ENCODE peak calls at places on chromosomes 13 and 19, in seven cellular contexts. D is astrocyte, S is fibroblast of lung, V is vagina, B is IMR-90, X is heart right ventricle, C is DND-41. W is an unnamed sample. For H3K4me1 and H3K27me3, the result is how much of the 10 kb centered on the place peaks cover.

GRCh38 chr13:43544011-43544410 is 242.8 kb downstream of the ENOX1 start:
- DNase-seq in D (peak), S (peak), V (no peak), B (peak), X (no peak), C (no peak), W (no peak)

GRCh38 chr19:11018179-11018578 is 57.3 kb downstream of the SMARCA4 start:
- DNase-seq in D (peak), S (no peak), V (no peak), B (no peak), X (no peak), C (no peak), W (no peak)

GRCh38 chr19:51576850-51577249 is 5.8 kb downstream of the ZNF175 start:
- DNase-seq in D (no peak), S (no peak), V (no peak), B (no peak), X (no peak), C (no peak), W (no peak)

GRCh38 chr19:35044317-35045117 is 3.0 kb downstream of the HPN start:
- DNase-seq in D (no peak), S (peak), V (no peak), B (peak), X (peak), C (peak), W (peak)

GRCh38 chr19:572891-573825 is 762 bp downstream of the BSG start:
- DNase-seq in D (no peak), S (peak), V (no peak), B (peak), X (peak), C (peak), W (no peak)

GRCh38 chr13:101751488-101751887 is 299.0 kb downstream of the ITGBL1 start:
- DNase-seq in D (peak), S (peak), V (no peak), B (peak), X (no peak), C (no peak), W (no peak)

GRCh38 chr19:37867831-37868230 is 38.6 kb downstream of the WDR87 start:
- DNase-seq in D (peak), S (peak), V (no peak), B (peak), X (no peak), C (no peak), W (no peak)

GRCh38 chr13:57624565-57625435 is 6.7 kb upstream of the PCDH17 start:
- DNase-seq in D (peak), S (peak), V (no peak), B (peak), X (no peak), C (no peak), W (no peak)

GRCh38 chr19:14979498-14980255 is at the start of gene SLC1A6:
- DNase-seq in D (no peak), S (no peak), V (no peak), B (no peak), X (no peak), C (no peak), W (no peak)

GRCh38 chr13:22735381-22735995 is 445.3 kb upstream of the SGCG start:
- DNase-seq in D (no peak), S (no peak), V (no peak), B (no peak), X (no peak), C (no peak), W (no peak)

GRCh38 chr19:29873801-29874575 is 62.2 kb downstream of the CCNE1 start:
- DNase-seq in D (no peak), S (no peak), V (no peak), B (no peak), X (no peak), C (no peak), W (no peak)

GRCh38 chr19:47704024-47704423 is 9.2 kb upstream of the EHD2 start:
- DNase-seq in D (peak), S (peak), V (no peak), B (peak), X (no peak), C (no peak), W (no peak)

GRCh38 chr19:35940839-35941238 is 4.7 kb downstream of the LRFN3 start:
- DNase-seq in D (no peak), S (no peak), V (no peak), B (no peak), X (no peak), C (no peak), W (no peak)

GRCh38 chr19:47713046-47714021 is at the start of gene EHD2:
- DNase-seq in D (peak), S (peak), V (no peak), B (peak), X (peak), C (no peak), W (no peak)

GRCh38 chr13:23889598-23890224 is 511 bp upstream of the MIPEP start:
- DNase-seq in D (peak), S (no peak), V (no peak), B (no peak), X (no peak), C (no peak), W (no peak)

GRCh38 chr13:32135655-32136054 is 104.1 kb downstream of the FRY start:
- DNase-seq in D (peak), S (peak), V (no peak), B (peak), X (no peak), C (no peak), W (no peak)

GRCh38 chr19:11479470-11480080 is 1.3 kb downstream of the ELAVL3 start:
- DNase-seq in D (no peak), S (no peak), V (no peak), B (no peak), X (peak), C (no peak), W (no peak)

GRCh38 chr13:27542220-27542619 is 78.1 kb downstream of the LNX2 start:
- DNase-seq in D (no peak), S (no peak), V (no peak), B (no peak), X (no peak), C (no peak), W (no peak)

GRCh38 chr13:76336889-76337844 is 549.0 kb downstream of the KCTD12 start:
- DNase-seq in D (no peak), S (no peak), V (no peak), B (no peak), X (no peak), C (no peak), W (no peak)

GRCh38 chr19:13797870-13798269 is 2.6 kb downstream of the ZSWIM4 start:
- DNase-seq in D (peak), S (peak), V (no peak), B (peak), X (no peak), C (no peak), W (no peak)

GRCh38 chr13:30222253-30222652 is 85.1 kb downstream of the KATNAL1 start:
- DNase-seq in D (no peak), S (no peak), V (no peak), B (peak), X (no peak), C (no peak), W (no peak)

GRCh38 chr19:277131-277530 is 14.1 kb downstream of the PLPP2 start:
- DNase-seq in D (no peak), S (no peak), V (no peak), B (no peak), X (no peak), C (no peak), W (no peak)

GRCh38 chr19:384801-385169 is 24.2 kb downstream of the C2CD4C start:
- DNase-seq in D (no peak), S (no peak), V (no peak), B (no peak), X (no peak), C (no peak), W (no peak)

GRCh38 chr13:32883501-32883900 is 132.7 kb upstream of the KL start:
- DNase-seq in D (peak), S (peak), V (no peak), B (peak), X (no peak), C (no peak), W (no peak)

GRCh38 chr19:31666126-31666525 is 316.9 kb upstream of the TSHZ3 start:
- DNase-seq in D (no peak), S (no peak), V (no peak), B (no peak), X (no peak), C (no peak), W (no peak)

GRCh38 chr13:112975401-112975939 is 6.5 kb downstream of the MCF2L start:
- DNase-seq in D (no peak), S (no peak), V (no peak), B (no peak), X (no peak), C (no peak), W (no peak)

GRCh38 chr13:24159362-24159761 is 1.2 kb upstream of the SPATA13 start:
- DNase-seq in D (no peak), S (no peak), V (no peak), B (no peak), X (no peak), C (no peak), W (no peak)

GRCh38 chr13:78742659-78743058 is 83.7 kb upstream of the OBI1 start:
- DNase-seq in D (no peak), S (no peak), V (no peak), B (no peak), X (no peak), C (no peak), W (no peak)

GRCh38 chr13:22569830-22570229 is 610.9 kb upstream of the SGCG start:
- DNase-seq in D (no peak), S (peak), V (no peak), B (no peak), X (no peak), C (no peak), W (no peak)

GRCh38 chr19:23507441-23507840 is 112.2 kb upstream of the ZNF91 start:
- DNase-seq in D (no peak), S (no peak), V (no peak), B (no peak), X (no peak), C (no peak), W (no peak)

GRCh38 chr13:19601749-19602725 is 31.4 kb upstream of the MPHOSPH8 start:
- DNase-seq in D (peak), S (peak), V (no peak), B (peak), X (peak), C (no peak), W (peak)

GRCh38 chr19:43464089-43464775 is 1.2 kb downstream of the LYPD3 start:
- DNase-seq in D (no peak), S (no peak), V (no peak), B (no peak), X (peak), C (no peak), W (no peak)
- H3K4me1 ChIP-seq in D (under half), S (under half), V (under half), B (under half), X (under half), C (under half), W (under half)

GRCh38 chr19:41457241-41457640 is 14.3 kb downstream of the ERICH4 start:
- DNase-seq in D (no peak), S (no peak), V (no peak), B (no peak), X (no peak), C (no peak), W (no peak)
- H3K27me3 ChIP-seq in D (under half), S (under half), V (under half), B (under half), X (under half), C (under half), W (under half)

GRCh38 chr19:40443930-40444180 is 280 bp downstream of the SERTAD3 start:
- DNase-seq in D (no peak), S (no peak), V (no peak), B (no peak), X (no peak), C (no peak), W (no peak)

GRCh38 chr19:40445006-40445312 is 824 bp upstream of the SERTAD3 start:
- DNase-seq in D (no peak), S (no peak), V (no peak), B (no peak), X (no peak), C (no peak), W (no peak)

GRCh38 chr19:40445637-40445944 is 1.5 kb upstream of the SERTAD3 start:
- DNase-seq in D (no peak), S (no peak), V (no peak), B (no peak), X (no peak), C (no peak), W (no peak)

GRCh38 chr19:40444181-40445005 is at the start of gene SERTAD3:
- DNase-seq in D (peak), S (peak), V (no peak), B (peak), X (peak), C (peak), W (peak)

DNA sequence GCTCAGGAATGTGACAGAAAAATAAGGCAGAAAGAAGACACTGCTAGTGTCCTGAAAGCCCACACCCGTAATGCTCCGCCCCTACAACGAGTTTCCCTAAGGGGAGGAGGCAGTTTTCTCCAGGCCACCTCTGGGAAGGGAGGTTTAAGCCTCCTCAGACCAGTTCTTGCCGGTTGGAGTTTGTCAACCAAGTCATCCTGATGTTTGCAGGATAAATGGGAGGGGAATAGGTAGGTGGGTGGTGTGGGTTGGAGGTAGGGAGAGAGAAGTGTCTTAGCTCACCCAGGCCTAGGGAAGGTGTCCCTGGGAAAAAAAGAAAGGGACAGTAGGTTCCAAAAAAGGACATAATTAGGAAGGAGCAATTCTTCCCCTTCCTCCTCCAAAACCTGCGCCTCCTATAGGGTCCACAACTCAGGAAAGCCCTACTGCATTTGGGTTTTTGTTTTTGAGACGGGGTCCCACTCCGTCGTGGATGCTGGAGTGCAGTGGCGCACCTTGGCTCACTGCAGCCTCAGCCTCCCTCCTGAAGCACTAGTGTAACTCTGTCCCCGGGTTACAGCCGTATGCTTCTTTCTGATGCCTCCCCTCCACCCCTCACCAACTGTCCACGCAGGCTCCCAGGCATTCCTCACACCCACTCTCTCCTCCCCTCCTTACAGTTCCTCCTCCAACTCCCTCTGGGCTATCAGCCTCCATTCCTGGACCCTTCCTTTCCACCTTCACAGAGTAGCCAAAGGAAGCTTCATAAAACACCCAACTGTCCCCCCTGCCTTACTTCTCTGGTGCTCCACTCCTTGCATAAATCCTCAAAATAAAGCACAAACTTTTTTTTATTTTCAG is 2.0 kb upstream of the SERTAD3 start:
- DNase-seq in D (no peak), S (no peak), V (no peak), B (no peak), X (no peak), C (no peak), W (no peak)
- H3K27ac ChIP-seq in D (no peak), S (no peak), V (no peak), B (no peak), X (no peak), C (no peak), W (no peak)

GRCh38 chr19:44758596-44758995 is 10.1 kb downstream of the BCL3 start:
- DNase-seq in D (no peak), S (no peak), V (no peak), B (no peak), X (no peak), C (no peak), W (no peak)
- H3K4me1 ChIP-seq in D (under half), S (under half), V (half or more), B (under half), X (under half), C (under half), W (under half)

DNA sequence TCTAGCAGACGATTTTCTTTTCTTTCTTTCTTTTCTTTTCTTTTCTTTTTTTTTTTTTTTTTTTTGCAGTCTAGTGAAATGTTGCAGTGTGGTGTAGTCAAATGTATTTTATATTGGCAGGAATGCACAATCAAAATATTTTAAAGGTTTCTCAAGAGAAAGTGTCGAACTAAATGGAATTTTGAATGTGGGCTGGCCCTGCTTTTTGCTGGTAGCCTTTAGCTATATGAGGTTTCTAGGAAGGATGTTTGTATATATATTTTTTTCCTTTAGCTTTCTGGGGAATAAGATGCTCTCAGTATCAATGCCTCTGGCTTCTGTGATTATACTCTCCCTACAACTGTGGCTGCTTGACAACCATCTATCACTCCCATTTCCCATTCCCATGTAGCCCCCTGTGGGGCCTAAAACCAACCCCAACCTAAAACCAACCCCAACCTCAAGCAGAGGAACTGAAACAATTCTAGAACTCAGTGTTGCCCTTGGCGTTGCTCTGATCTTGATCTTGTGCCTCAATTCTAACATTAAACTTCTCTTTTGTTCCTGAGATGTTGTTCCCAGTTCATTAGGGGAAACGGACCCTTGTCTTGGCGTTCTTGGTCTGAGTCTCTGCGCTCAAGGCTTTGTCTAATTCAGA is 27.1 kb downstream of the CYSLTR2 start:
- DNase-seq in D (no peak), S (no peak), V (no peak), B (no peak), X (no peak), C (no peak), W (no peak)
- H3K27me3 ChIP-seq in D (under half), S (under half), V (under half), B (under half), X (under half), C (under half), W (under half)

DNA sequence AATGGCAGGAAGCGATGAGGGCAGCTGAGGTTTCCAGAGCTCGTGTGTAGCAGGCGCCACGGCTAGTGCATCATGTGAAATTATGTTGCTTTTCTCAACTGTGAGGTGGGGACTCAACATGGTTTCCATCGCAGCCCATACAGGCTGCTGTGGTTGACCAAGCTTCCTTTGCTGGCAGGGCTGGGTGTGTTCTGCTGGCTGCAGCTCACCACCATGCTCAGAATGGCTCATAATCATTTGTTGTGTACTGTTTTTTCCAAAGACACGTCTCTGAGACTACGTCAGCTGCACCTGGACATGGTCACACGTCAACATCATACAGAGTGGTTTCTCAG is 16.1 kb upstream of the RASA3 start:
- DNase-seq in D (no peak), S (no peak), V (no peak), B (no peak), X (no peak), C (peak), W (peak)
- H3K27ac ChIP-seq in D (no peak), S (no peak), V (no peak), B (no peak), X (no peak), C (peak), W (peak)

W was measured in CD8-positive, alpha-beta T cell.